ENCODE peak calls at places on chromosomes 7 and 10, in four cellular contexts. A is GM12865, I is fibroblast of pulmonary artery, H is adrenal gland. W is an unnamed sample.

GRCh38 chr7:31114593-31115343 is 62.7 kb downstream of the ADCYAP1R1 start:
- DNase-seq in I (peak), A (peak), H (no peak), W (peak)

GRCh38 chr7:150431839-150432658 is 18.4 kb upstream of the GIMAP8 start:
- DNase-seq in H (no peak), I (no peak), A (no peak), W (no peak)

GRCh38 chr10:20874261-20874660 is 22.9 kb downstream of the NEBL start:
- DNase-seq in H (no peak), I (no peak), A (no peak), W (no peak)

GRCh38 chr7:126958367-126958766 is 294.4 kb downstream of the GRM8 start:
- DNase-seq in H (no peak), A (no peak), I (no peak), W (no peak)

GRCh38 chr7:37289347-37289746 is 159.3 kb downstream of the ELMO1 start:
- DNase-seq in A (no peak), I (no peak), H (no peak), W (no peak)

GRCh38 chr10:26890956-26891355 is 30.2 kb upstream of the ABI1 start:
- DNase-seq in I (peak), H (peak), A (peak), W (peak)

GRCh38 chr10:494149-494542 is 195.3 kb downstream of the DIP2C start:
- DNase-seq in A (no peak), I (no peak), H (no peak), W (no peak)

GRCh38 chr7:43211276-43211675 is 98.8 kb downstream of the HECW1 start:
- DNase-seq in H (no peak), A (no peak), I (no peak), W (no peak)

GRCh38 chr7:76303057-76303828 is 770 bp downstream of the HSPB1 start:
- DNase-seq in H (peak), A (peak), I (peak), W (peak)

GRCh38 chr10:128150045-128150493 is 23.8 kb upstream of the MKI67 start:
- DNase-seq in I (peak), A (peak), H (peak), W (peak)

GRCh38 chr10:92066386-92066785 is 142.8 kb downstream of the BTAF1 start:
- DNase-seq in I (no peak), H (no peak), A (no peak), W (no peak)

GRCh38 chr10:4102802-4103344 is 317.9 kb upstream of the KLF6 start:
- DNase-seq in H (no peak), A (no peak), I (no peak), W (no peak)

GRCh38 chr10:119595134-119595714 is 1.5 kb downstream of the TIAL1 start:
- DNase-seq in I (peak), A (no peak), H (no peak), W (peak)

GRCh38 chr7:130758429-130759056 is 24.5 kb upstream of the KLF14 start:
- DNase-seq in A (peak), I (peak), H (no peak), W (peak)

GRCh38 chr10:125158528-125159485 is 1.6 kb downstream of the CTBP2 start:
- DNase-seq in H (peak), A (no peak), I (peak), W (peak)
- H3K4me3 ChIP-seq in H (peak), A (peak), I (peak), W (peak)

DNA sequence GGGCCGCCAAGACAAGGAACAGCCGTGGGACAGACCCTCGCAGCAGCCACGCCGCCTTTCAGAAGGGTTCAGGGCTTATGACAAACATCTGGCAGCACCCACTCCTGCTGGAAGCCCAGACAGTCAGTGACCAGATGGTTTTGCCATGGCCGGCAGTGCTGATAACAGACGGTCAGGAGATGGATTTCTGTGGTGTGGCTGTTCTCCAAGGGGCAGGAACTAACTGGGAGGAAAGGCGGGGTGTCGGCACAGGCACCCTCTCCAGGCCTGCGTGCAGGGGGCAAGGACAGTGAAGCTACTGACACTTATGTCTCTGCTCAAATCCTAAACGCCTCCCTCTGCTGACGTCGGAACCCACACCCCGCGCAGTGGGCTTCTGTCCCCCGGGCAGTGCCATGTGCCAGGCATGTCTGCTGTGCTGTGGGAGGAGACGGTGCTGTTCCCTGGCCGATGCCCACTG is 416.1 kb downstream of the DNAJB6 start:
- DNase-seq in I (no peak), A (no peak), H (no peak), W (peak)
- TF ChIP-seq CTCF in I (no peak), A (no peak), H (no peak), W (no peak)

GRCh38 chr7:100221767-100222444 is 2.2 kb downstream of the PVRIG start:
- DNase-seq in H (no peak), A (peak), I (no peak), W (no peak)
- H3K4me3 ChIP-seq in H (no peak), A (peak), I (no peak), W (no peak)

GRCh38 chr10:123390332-123390731 is 236.1 kb downstream of the BUB3 start:
- DNase-seq in I (no peak), A (peak), H (no peak), W (no peak)
- TF ChIP-seq CTCF in I (no peak), A (peak), H (no peak), W (no peak)

GRCh38 chr10:62534051-62534450 is 159.9 kb downstream of the ZNF365 start:
- DNase-seq in I (no peak), H (no peak), A (no peak), W (no peak)
- H3K4me3 ChIP-seq in I (no peak), H (no peak), A (no peak), W (no peak)

DNA sequence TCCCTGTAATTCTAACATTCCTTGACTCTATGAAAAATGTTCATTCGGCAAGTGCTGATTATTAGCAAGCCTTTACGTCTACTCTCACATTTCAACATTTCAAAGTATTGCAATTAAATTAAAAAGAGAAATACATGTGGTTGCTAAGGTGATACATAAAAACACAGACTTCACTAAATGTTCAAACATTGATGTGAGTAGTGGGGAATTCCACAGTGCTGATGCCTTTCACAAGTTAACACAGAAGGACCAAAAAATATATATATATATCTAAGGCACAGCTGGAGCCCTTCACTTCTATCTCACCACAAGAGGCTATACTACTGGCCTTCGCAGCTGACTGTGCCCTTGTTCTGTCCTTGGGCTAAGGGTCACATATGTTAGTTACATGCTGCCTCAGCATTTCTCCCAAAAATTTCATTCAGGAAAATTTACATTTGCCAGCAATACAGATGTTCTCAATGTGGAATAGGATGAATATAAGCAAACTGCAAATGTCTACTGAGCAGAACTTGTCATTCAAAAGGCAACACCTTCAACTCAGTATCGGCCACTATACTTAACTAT is 13.9 kb downstream of the CTTNBP2 start:
- DNase-seq in A (no peak), I (no peak), H (no peak), W (peak)
- TF ChIP-seq CTCF in A (no peak), I (no peak), H (no peak), W (no peak)

GRCh38 chr10:72086466-72087391 is 1.6 kb downstream of the SPOCK2 start:
- DNase-seq in H (peak), A (peak), I (no peak), W (peak)

GRCh38 chr10:72087392-72087968 is 871 bp downstream of the SPOCK2 start:
- DNase-seq in H (peak), A (no peak), I (no peak), W (no peak)

GRCh38 chr10:72089618-72090017 is 1.3 kb upstream of the SPOCK2 start:
- DNase-seq in I (no peak), H (no peak), A (no peak), W (peak)

GRCh38 chr10:72088879-72089585 is 681 bp upstream of the SPOCK2 start:
- DNase-seq in H (no peak), A (no peak), I (peak), W (peak)

GRCh38 chr10:72087969-72088878 is at the start of gene SPOCK2:
- DNase-seq in H (peak), A (no peak), I (no peak), W (peak)
- H3K4me3 ChIP-seq in H (no peak), A (peak), I (peak), W (peak)

DNA sequence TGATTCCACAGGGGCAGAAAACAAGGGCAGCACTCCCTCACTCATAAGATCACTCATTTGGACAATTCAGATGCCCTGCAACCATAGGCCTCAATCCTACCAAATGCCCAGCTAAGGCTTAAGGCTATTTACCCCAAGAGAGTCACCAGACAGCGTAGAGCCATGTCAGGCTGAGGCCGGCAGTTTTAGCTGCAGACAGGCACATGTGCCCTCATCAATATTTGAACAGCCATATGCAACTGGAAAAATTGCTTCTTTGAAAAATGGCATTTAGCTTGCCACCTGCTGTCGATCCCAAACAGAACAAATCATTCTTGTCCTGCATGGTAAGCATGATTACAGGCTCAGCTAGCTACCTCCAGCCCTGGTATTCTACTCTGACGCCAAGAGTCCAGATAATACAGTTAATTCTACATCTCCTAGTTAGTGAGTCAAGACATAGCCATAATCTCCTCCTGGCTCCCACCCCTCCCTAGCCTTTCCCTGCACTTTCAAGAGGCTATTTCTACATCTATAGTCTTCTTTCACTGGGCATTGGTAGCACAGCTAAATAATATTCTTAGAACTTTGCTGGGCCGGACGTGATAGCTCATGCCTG is 7.7 kb downstream of the CREB3L2 start:
- DNase-seq in I (peak), H (no peak), A (no peak), W (no peak)
- TF ChIP-seq CTCF in I (no peak), H (no peak), A (no peak), W (no peak)

W was measured in choroid plexus epithelial cell.